ENCODE peak calls at places on chromosomes 1 and 21, in eight cellular contexts. L is NCI-H510A; E is naive thymus-derived CD8-positive, alpha-beta T cell; A is H1; W is SK-MEL-5; P is activated gamma-delta T cell treated with Interleukin-2 at 50 U/mL for 16 hours; F is choroid plexus epithelial cell; H is NCI-H1694. C is an unnamed sample.

GRCh38 chr1:182087304-182087703 is 25.8 kb upstream of the ZNF648 start:
- DNase-seq in L (no peak), E (no peak), A (no peak), W (no peak), P (no peak), F (no peak), H (no peak), C (no peak)

GRCh38 chr1:70966018-70966638 is 81.5 kb downstream of the PTGER3 start:
- DNase-seq in L (no peak), E (no peak), A (no peak), W (peak), P (no peak), F (peak), H (peak), C (no peak)

GRCh38 chr1:44031051-44031899 is at the start of gene SLC6A9:
- DNase-seq in L (peak), E (peak), A (peak), W (no peak), P (peak), F (peak), H (no peak), C (peak)

GRCh38 chr1:74426208-74426932 is 86.0 kb downstream of the LRRC53 start:
- DNase-seq in L (no peak), E (no peak), A (no peak), W (no peak), P (no peak), F (no peak), H (no peak), C (no peak)

GRCh38 chr1:110132682-110133081 is 17.6 kb upstream of the SLC6A17 start:
- DNase-seq in L (no peak), E (no peak), A (no peak), W (no peak), P (no peak), F (no peak), H (no peak), C (no peak)

GRCh38 chr1:229023651-229024295 is 247.1 kb upstream of the RAB4A start:
- DNase-seq in L (no peak), E (no peak), A (no peak), W (no peak), P (no peak), F (no peak), H (no peak), C (no peak)

GRCh38 chr21:21163904-21164303 is 165.7 kb downstream of the NCAM2 start:
- DNase-seq in L (peak), E (peak), A (peak), W (peak), P (peak), F (peak), H (peak), C (no peak)

GRCh38 chr1:147723691-147724323 is 36.6 kb downstream of the GJA5 start:
- DNase-seq in L (no peak), E (no peak), A (peak), W (peak), P (no peak), F (peak), H (peak), C (no peak)

GRCh38 chr1:44587796-44588460 is 86.4 kb downstream of the TMEM53 start:
- DNase-seq in L (no peak), E (no peak), A (no peak), W (no peak), P (no peak), F (no peak), H (no peak), C (no peak)

C was measured in activated T-helper 1 cell treated with anti-CD3 and anti-CD28 coated beads, Interleukin-2, amount 50 U/mL, for 16 hours.